ENCODE peak calls at places on chromosomes 13 and 19, in six cellular contexts. N, H, V, P, T and G are unnamed samples.

GRCh38 chr13:109857325-109857724 is 70.9 kb upstream of the IRS2 start:
- DNase-seq in H (no peak), V (no peak), T (no peak), P (no peak), N (no peak), G (no peak)

GRCh38 chr13:39317284-39317683 is 279.0 kb downstream of the NHLRC3 start:
- DNase-seq in T (no peak), H (no peak), P (no peak), N (no peak), V (no peak), G (no peak)

GRCh38 chr13:35857769-35858168 is 273.4 kb downstream of the DCLK1 start:
- DNase-seq in H (no peak), P (no peak), V (peak), T (no peak), N (no peak), G (no peak)

GRCh38 chr13:99657848-99658265 is 156.6 kb downstream of the TM9SF2 start:
- DNase-seq in V (peak), N (no peak), T (no peak), P (no peak), H (no peak), G (peak)

GRCh38 chr19:409006-409514 is at the start of gene C2CD4C:
- DNase-seq in V (peak), T (no peak), H (peak), N (no peak), P (no peak), G (peak)

GRCh38 chr13:25170554-25171107 is 1.5 kb downstream of the AMER2 start:
- DNase-seq in H (no peak), V (peak), N (no peak), T (no peak), P (no peak), G (peak)

GRCh38 chr19:32877977-32878745 is 8.6 kb upstream of the SLC7A9 start:
- DNase-seq in P (no peak), N (no peak), V (peak), H (no peak), T (no peak), G (no peak)

GRCh38 chr13:88541993-88542392 is 870.8 kb downstream of the SLITRK5 start:
- DNase-seq in V (no peak), H (no peak), P (no peak), N (no peak), T (no peak), G (no peak)

GRCh38 chr19:7004313-7004931 is 16.8 kb downstream of the MBD3L2B start:
- DNase-seq in N (peak), P (peak), V (no peak), T (no peak), H (peak), G (no peak)

GRCh38 chr13:71968025-71968424 is 101.0 kb upstream of the DACH1 start:
- DNase-seq in H (no peak), V (no peak), P (no peak), N (no peak), T (no peak), G (no peak)

GRCh38 chr19:44002212-44002565 is 568 bp upstream of the ZNF230 start:
- DNase-seq in P (no peak), T (no peak), N (no peak), H (peak), V (no peak), G (no peak)

GRCh38 chr13:101341464-101341863 is 74.8 kb downstream of the NALCN start:
- DNase-seq in N (no peak), V (no peak), H (no peak), T (no peak), P (no peak), G (no peak)

GRCh38 chr19:35673121-35673804 is 6.9 kb downstream of the UPK1A start:
- DNase-seq in N (peak), V (peak), H (peak), T (no peak), P (peak), G (peak)

GRCh38 chr13:111630411-111630810 is 310.0 kb downstream of the TEX29 start:
- DNase-seq in N (no peak), V (peak), P (no peak), T (no peak), H (no peak), G (no peak)

GRCh38 chr19:38076337-38076736 is 147.7 kb downstream of the DPF1 start:
- DNase-seq in V (no peak), H (no peak), P (no peak), N (no peak), T (no peak), G (no peak)

GRCh38 chr19:53034948-53035675 is 9.4 kb upstream of the ERVV-2 start:
- DNase-seq in T (no peak), P (no peak), H (no peak), V (no peak), N (no peak), G (no peak)

GRCh38 chr13:80069374-80069773 is 271.6 kb downstream of the SPRY2 start:
- DNase-seq in P (no peak), V (no peak), N (no peak), T (no peak), H (no peak), G (no peak)

GRCh38 chr13:59144700-59145099 is 1019.0 kb downstream of the DIAPH3 start:
- DNase-seq in H (no peak), N (no peak), P (no peak), T (no peak), V (no peak), G (no peak)

GRCh38 chr13:22412452-22412851 is 741.6 kb downstream of the FGF9 start:
- DNase-seq in P (no peak), N (no peak), V (no peak), T (no peak), H (no peak), G (no peak)

GRCh38 chr13:20412761-20413355 is 112.8 kb downstream of the CRYL1 start:
- DNase-seq in V (no peak), N (no peak), H (no peak), T (no peak), P (no peak), G (no peak)

GRCh38 chr13:30133976-30134375 is 173.4 kb downstream of the KATNAL1 start:
- DNase-seq in H (no peak), N (no peak), P (no peak), T (no peak), V (no peak), G (no peak)

GRCh38 chr19:23481043-23481442 is 85.8 kb upstream of the ZNF91 start:
- DNase-seq in P (no peak), T (no peak), N (no peak), H (no peak), V (no peak), G (no peak)

GRCh38 chr13:92838786-92839185 is 387.8 kb upstream of the GPC6 start:
- DNase-seq in T (no peak), P (peak), V (no peak), H (no peak), N (no peak), G (no peak)

GRCh38 chr19:50949792-50950320 is 3.0 kb downstream of the KLK5 start:
- DNase-seq in H (no peak), N (no peak), V (no peak), T (no peak), P (no peak), G (no peak)

GRCh38 chr13:76693086-76693485 is 193.1 kb downstream of the KCTD12 start:
- DNase-seq in N (no peak), T (no peak), V (no peak), P (no peak), H (no peak), G (no peak)

GRCh38 chr13:19345158-19345557 is 163.5 kb upstream of the TUBA3C start:
- DNase-seq in T (no peak), P (no peak), H (no peak), V (no peak), N (no peak), G (no peak)

GRCh38 chr19:45021971-45022370 is 16.9 kb upstream of the CLASRP start:
- DNase-seq in T (no peak), V (no peak), P (no peak), N (no peak), H (peak), G (no peak)

GRCh38 chr19:45019187-45019586 is 17.9 kb downstream of the RELB start:
- DNase-seq in P (no peak), H (no peak), N (no peak), V (no peak), T (no peak), G (no peak)

GRCh38 chr19:45020071-45020470 is 18.8 kb upstream of the CLASRP start:
- DNase-seq in H (no peak), P (peak), T (no peak), N (no peak), V (no peak), G (no peak)

GRCh38 chr19:45011959-45012358 is 10.7 kb downstream of the RELB start:
- DNase-seq in H (no peak), N (no peak), P (no peak), V (no peak), T (no peak), G (no peak)

DNA sequence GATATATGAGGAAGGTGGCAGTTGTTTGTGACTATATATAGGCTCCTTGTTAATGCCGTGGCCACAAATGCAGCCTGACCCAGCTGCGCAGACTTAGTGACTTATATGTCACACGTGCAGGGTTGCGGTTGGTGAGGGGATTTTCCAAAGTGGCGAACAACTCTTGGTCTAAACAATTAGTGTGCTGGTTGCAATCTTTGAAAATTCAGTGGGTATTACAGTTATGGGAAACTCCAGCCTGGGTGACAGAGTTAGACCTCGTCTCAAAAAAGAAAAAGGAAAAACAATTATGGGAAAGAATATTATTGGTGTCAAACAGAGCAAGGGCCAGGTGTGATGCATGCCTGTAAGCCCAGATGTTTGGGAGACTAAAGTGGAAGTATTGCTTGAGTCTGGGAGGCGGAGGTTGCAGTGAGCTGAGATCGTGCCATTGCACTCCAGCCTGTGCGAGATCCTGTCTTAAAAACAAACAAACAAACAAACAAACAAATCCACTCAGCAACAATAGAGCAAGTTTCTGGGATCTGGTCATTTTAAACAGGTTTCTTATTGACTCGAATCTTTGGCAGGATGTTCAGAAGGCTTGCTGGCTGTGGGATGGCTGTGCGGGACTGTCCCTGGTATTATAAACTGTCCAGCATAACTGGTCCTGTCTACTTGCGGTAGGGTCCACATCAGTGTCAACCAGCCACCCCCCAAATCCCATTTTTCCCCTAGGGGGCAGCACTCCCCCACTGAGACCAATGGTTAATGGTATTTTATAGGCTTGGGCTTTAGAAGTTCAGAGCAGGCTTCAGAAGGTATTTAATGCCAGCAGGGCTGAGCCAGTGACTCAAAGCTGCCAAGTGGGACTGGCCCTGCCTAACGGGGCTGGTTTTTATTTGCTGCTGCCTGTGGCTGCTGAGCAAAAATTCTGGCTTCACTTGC is 15.4 kb downstream of the RELB start:
- DNase-seq in V (peak), H (peak), T (peak), P (peak), N (peak), G (peak)
- TF ChIP-seq YY1 in V (no peak), H (no peak), T (no peak), P (no peak), N (no peak), G (no peak)

GRCh38 chr19:1473056-1473400 is 6.0 kb downstream of the C19orf25 start:
- DNase-seq in N (no peak), H (no peak), T (no peak), V (no peak), P (no peak), G (no peak)
- H3K27ac ChIP-seq in N (no peak), H (no peak), T (no peak), V (no peak), P (no peak), G (no peak)

GRCh38 chr13:27359203-27359821 is 65.1 kb upstream of the GTF3A start:
- DNase-seq in V (no peak), H (peak), T (no peak), P (peak), N (peak), G (peak)
- TF ChIP-seq YY1 in V (no peak), H (no peak), T (peak), P (no peak), N (no peak), G (no peak)

GRCh38 chr19:18636183-18636968 is 452 bp upstream of the KLHL26 start:
- DNase-seq in T (peak), N (peak), V (peak), H (peak), P (peak), G (peak)

GRCh38 chr19:18635831-18636182 is 1.0 kb upstream of the KLHL26 start:
- DNase-seq in N (no peak), T (no peak), H (no peak), P (no peak), V (no peak), G (no peak)

GRCh38 chr19:18634612-18635290 is 2.1 kb upstream of the KLHL26 start:
- DNase-seq in P (peak), H (no peak), V (no peak), N (no peak), T (no peak), G (no peak)

GRCh38 chr19:18637644-18638630 is 1.1 kb downstream of the KLHL26 start:
- DNase-seq in T (no peak), N (peak), H (peak), P (no peak), V (no peak), G (no peak)

GRCh38 chr19:18636969-18637629 is at the start of gene KLHL26:
- DNase-seq in P (no peak), N (no peak), V (no peak), T (no peak), H (no peak), G (no peak)
- H3K27ac ChIP-seq in P (peak), N (peak), V (peak), T (peak), H (peak), G (no peak)

GRCh38 chr19:4524808-4525562 is 6.7 kb upstream of the PLIN4 start:
- DNase-seq in N (peak), P (no peak), T (no peak), H (peak), V (peak), G (peak)
- TF ChIP-seq YY1 in N (peak), P (no peak), T (no peak), H (no peak), V (no peak), G (no peak)

GRCh38 chr19:30719991-30720329 is 347.8 kb downstream of the ZNF536 start:
- DNase-seq in V (peak), P (no peak), N (no peak), H (no peak), T (no peak), G (peak)
- H3K27ac ChIP-seq in V (no peak), P (no peak), N (no peak), H (no peak), T (no peak), G (peak)